ENCODE peak calls at places on chromosomes 7 and 10, in six cellular contexts. One of them, this sample, is unnamed. For H3K27me3, the result is how much of the 10 kb centered on the place peaks cover.

GRCh38 chr10:11894381-11895107 is 71.4 kb downstream of the PROSER2 start:
- DNase-seq in ascending aorta: no peak
- DNase-seq in body of pancreas: no peak
- DNase-seq in uterus: no peak
- DNase-seq in heart right ventricle: no peak
- DNase-seq in keratinocyte: no peak
- DNase-seq in this sample: no peak

GRCh38 chr10:73827346-73828089 is 16.1 kb upstream of the NDST2 start:
- DNase-seq in ascending aorta: no peak
- DNase-seq in body of pancreas: no peak
- DNase-seq in uterus: no peak
- DNase-seq in heart right ventricle: no peak
- DNase-seq in keratinocyte: peak
- DNase-seq in this sample: no peak

GRCh38 chr7:7221602-7222038 is 39.3 kb downstream of the C1GALT1 start:
- DNase-seq in ascending aorta: no peak
- DNase-seq in body of pancreas: no peak
- DNase-seq in uterus: no peak
- DNase-seq in heart right ventricle: no peak
- DNase-seq in keratinocyte: peak
- DNase-seq in this sample: no peak

GRCh38 chr7:108136191-108136581 is 6.0 kb upstream of the LAMB4 start:
- DNase-seq in ascending aorta: no peak
- DNase-seq in body of pancreas: no peak
- DNase-seq in uterus: no peak
- DNase-seq in heart right ventricle: no peak
- DNase-seq in keratinocyte: no peak
- DNase-seq in this sample: no peak

GRCh38 chr7:40733111-40733510 is 598.3 kb downstream of the SUGCT start:
- DNase-seq in ascending aorta: no peak
- DNase-seq in body of pancreas: no peak
- DNase-seq in uterus: no peak
- DNase-seq in heart right ventricle: no peak
- DNase-seq in keratinocyte: no peak
- DNase-seq in this sample: no peak

GRCh38 chr7:5678295-5679046 is 103.0 kb downstream of the RNF216 start:
- DNase-seq in ascending aorta: peak
- DNase-seq in body of pancreas: no peak
- DNase-seq in uterus: no peak
- DNase-seq in heart right ventricle: no peak
- DNase-seq in keratinocyte: no peak
- DNase-seq in this sample: no peak

GRCh38 chr7:100765250-100765649 is 31.9 kb downstream of the ZAN start:
- DNase-seq in ascending aorta: no peak
- DNase-seq in body of pancreas: no peak
- DNase-seq in uterus: no peak
- DNase-seq in heart right ventricle: no peak
- DNase-seq in keratinocyte: no peak
- DNase-seq in this sample: no peak

GRCh38 chr10:126420571-126421275 is 32.4 kb upstream of the ADAM12 start:
- DNase-seq in ascending aorta: no peak
- DNase-seq in body of pancreas: no peak
- DNase-seq in uterus: no peak
- DNase-seq in heart right ventricle: no peak
- DNase-seq in keratinocyte: no peak
- DNase-seq in this sample: no peak

GRCh38 chr10:99513061-99513460 is 19.7 kb upstream of the NKX2-3 start:
- DNase-seq in ascending aorta: no peak
- DNase-seq in body of pancreas: no peak
- DNase-seq in uterus: no peak
- DNase-seq in heart right ventricle: no peak
- DNase-seq in keratinocyte: no peak
- DNase-seq in this sample: no peak
- H3K27me3 ChIP-seq in ascending aorta: under half
- H3K27me3 ChIP-seq in body of pancreas: under half
- H3K27me3 ChIP-seq in uterus: under half
- H3K27me3 ChIP-seq in heart right ventricle: half or more
- H3K27me3 ChIP-seq in keratinocyte: under half
- H3K27me3 ChIP-seq in this sample: under half

GRCh38 chr10:101781655-101781983 is 1.6 kb downstream of the NPM3 start:
- DNase-seq in ascending aorta: peak
- DNase-seq in body of pancreas: no peak
- DNase-seq in uterus: no peak
- DNase-seq in heart right ventricle: no peak
- DNase-seq in keratinocyte: no peak
- DNase-seq in this sample: peak

GRCh38 chr10:101784558-101784957 is 1.3 kb upstream of the NPM3 start:
- DNase-seq in ascending aorta: no peak
- DNase-seq in body of pancreas: no peak
- DNase-seq in uterus: no peak
- DNase-seq in heart right ventricle: no peak
- DNase-seq in keratinocyte: no peak
- DNase-seq in this sample: no peak

GRCh38 chr10:101783736-101784118 is 481 bp upstream of the NPM3 start:
- DNase-seq in ascending aorta: peak
- DNase-seq in body of pancreas: no peak
- DNase-seq in uterus: no peak
- DNase-seq in heart right ventricle: no peak
- DNase-seq in keratinocyte: no peak
- DNase-seq in this sample: no peak

GRCh38 chr10:101781984-101782810 is 1.0 kb downstream of the NPM3 start:
- DNase-seq in ascending aorta: peak
- DNase-seq in body of pancreas: no peak
- DNase-seq in uterus: no peak
- DNase-seq in heart right ventricle: no peak
- DNase-seq in keratinocyte: no peak
- DNase-seq in this sample: peak

GRCh38 chr10:101782811-101783735 is at the start of gene NPM3:
- DNase-seq in ascending aorta: peak
- DNase-seq in body of pancreas: peak
- DNase-seq in uterus: peak
- DNase-seq in heart right ventricle: peak
- DNase-seq in keratinocyte: no peak
- DNase-seq in this sample: peak
- H3K27ac ChIP-seq in ascending aorta: peak
- H3K27ac ChIP-seq in body of pancreas: peak
- H3K27ac ChIP-seq in uterus: peak
- H3K27ac ChIP-seq in heart right ventricle: peak
- H3K27ac ChIP-seq in keratinocyte: peak
- H3K27ac ChIP-seq in this sample: peak

DNA sequence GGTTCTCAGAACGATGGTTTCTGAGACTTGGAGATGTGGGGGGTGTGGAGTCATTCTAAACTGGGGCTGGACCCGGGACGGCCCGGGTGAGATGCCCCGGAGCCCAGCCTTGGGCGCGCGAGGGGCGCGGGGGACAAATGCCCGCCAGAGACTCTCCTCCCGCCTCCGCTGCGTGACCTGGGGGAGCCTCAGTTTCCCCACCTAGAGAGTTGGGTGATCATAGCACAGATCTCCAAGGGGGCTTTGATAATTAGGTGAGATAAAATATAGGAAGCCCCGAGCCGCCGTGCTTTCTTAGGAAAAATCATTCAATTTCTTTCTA is 658 bp upstream of the FZD8 start:
- DNase-seq in ascending aorta: no peak
- DNase-seq in body of pancreas: no peak
- DNase-seq in uterus: no peak
- DNase-seq in heart right ventricle: no peak
- DNase-seq in keratinocyte: no peak
- DNase-seq in this sample: no peak
- H3K27me3 ChIP-seq in ascending aorta: under half
- H3K27me3 ChIP-seq in body of pancreas: under half
- H3K27me3 ChIP-seq in uterus: under half
- H3K27me3 ChIP-seq in heart right ventricle: half or more
- H3K27me3 ChIP-seq in keratinocyte: under half
- H3K27me3 ChIP-seq in this sample: under half

GRCh38 chr7:823639-824038 is 8.6 kb upstream of the SUN1 start:
- DNase-seq in ascending aorta: no peak
- DNase-seq in body of pancreas: peak
- DNase-seq in uterus: no peak
- DNase-seq in heart right ventricle: peak
- DNase-seq in keratinocyte: no peak
- DNase-seq in this sample: no peak
- H3K27ac ChIP-seq in ascending aorta: peak
- H3K27ac ChIP-seq in body of pancreas: peak
- H3K27ac ChIP-seq in uterus: peak
- H3K27ac ChIP-seq in heart right ventricle: peak
- H3K27ac ChIP-seq in keratinocyte: peak
- H3K27ac ChIP-seq in this sample: peak

This sample was measured in stomach.